ENCODE peak calls at places on chromosomes 4 and X, in five cellular contexts. P is AG04449; B is occipital lobe; I is lower lobe of right lung; O is stimulated activated effector memory CD8-positive, alpha-beta T cell treated with anti-CD3 and anti-CD28 coated beads, Interleukin-12 subunit alpha, Interleukin-12 subunit beta, amount 100 ng/mL, for 72 hours. T is an unnamed sample.

GRCh38 chr4:188660796-188661195 is 521.6 kb downstream of the TRIML1 start:
- DNase-seq in P (no peak), O (no peak), B (peak), I (no peak), T (no peak)

GRCh38 chr4:76449362-76449767 is 14.3 kb downstream of the SHROOM3 start:
- DNase-seq in O (no peak), I (no peak), B (no peak), P (no peak), T (no peak)

GRCh38 chrX:148588649-148589310 is 88.4 kb downstream of the AFF2 start:
- DNase-seq in O (no peak), P (no peak), I (no peak), B (no peak), T (no peak)

GRCh38 chr4:147578057-147578476 is 39.1 kb upstream of the TMEM184C start:
- DNase-seq in I (no peak), O (no peak), B (no peak), P (peak), T (no peak)

GRCh38 chr4:92234393-92235176 is 69.2 kb upstream of the GRID2 start:
- DNase-seq in I (no peak), O (no peak), B (no peak), P (peak), T (no peak)

GRCh38 chrX:132030264-132030663 is 7.2 kb downstream of the STK26 start:
- DNase-seq in P (no peak), O (no peak), I (no peak), B (no peak), T (no peak)

GRCh38 chr4:188930822-188931221 is 791.6 kb downstream of the TRIML1 start:
- DNase-seq in O (no peak), P (no peak), I (no peak), B (no peak), T (no peak)

GRCh38 chr4:6188687-6189305 is 11.6 kb downstream of the JAKMIP1 start:
- DNase-seq in B (no peak), P (no peak), I (no peak), O (no peak), T (no peak)

GRCh38 chr4:180832086-180832485 is 1411.1 kb upstream of the TENM3 start:
- DNase-seq in P (no peak), O (no peak), I (no peak), B (no peak), T (no peak)

GRCh38 chrX:17226736-17227135 is 148.3 kb upstream of the NHS start:
- DNase-seq in I (no peak), P (no peak), O (no peak), B (no peak), T (no peak)

GRCh38 chr4:67037489-67037888 is 507.8 kb downstream of the CENPC start:
- DNase-seq in B (no peak), P (no peak), O (no peak), I (no peak), T (no peak)

GRCh38 chrX:97039363-97040029 is 155.8 kb downstream of the RPA4 start:
- DNase-seq in P (no peak), O (no peak), B (no peak), I (no peak), T (no peak)

T was measured in upper lobe of right lung.